ENCODE peak calls at places on chromosome 3, in ten cellular contexts. Y, V, P, B, G, Z, A, D, L and W are unnamed samples.

GRCh38 chr3:8981296-8981695 is 18.0 kb upstream of the RAD18 start:
- DNase-seq in Y (no peak), V (no peak), P (no peak), B (no peak), G (no peak), Z (no peak), A (no peak), D (no peak), L (no peak), W (no peak)

GRCh38 chr3:119304201-119304713 is 10.1 kb downstream of the ARHGAP31 start:
- DNase-seq in Y (no peak), V (no peak), P (no peak), B (no peak), G (peak; percentile 57), Z (no peak), A (peak; percentile 4), D (no peak), L (no peak), W (no peak)

GRCh38 chr3:130661116-130661515 is 85.5 kb downstream of the PIK3R4 start:
- DNase-seq in Y (no peak), V (no peak), P (no peak), B (no peak), G (no peak), Z (no peak), A (no peak), D (no peak), L (no peak), W (no peak)

GRCh38 chr3:62332771-62333381 is 40.5 kb downstream of the FEZF2 start:
- DNase-seq in Y (no peak), V (no peak), P (no peak), B (no peak), G (no peak), Z (no peak), A (peak; percentile 57), D (no peak), L (no peak), W (no peak)

GRCh38 chr3:98814799-98815450 is 51.8 kb downstream of the ST3GAL6 start:
- DNase-seq in Y (no peak), V (no peak), P (no peak), B (no peak), G (no peak), Z (no peak), A (no peak), D (no peak), L (no peak), W (no peak)

GRCh38 chr3:119981386-119981785 is 112.9 kb downstream of the GSK3B start:
- DNase-seq in Y (no peak), V (no peak), P (no peak), B (no peak), G (no peak), Z (no peak), A (no peak), D (no peak), L (no peak), W (no peak)

GRCh38 chr3:39013921-39014509 is 37.7 kb downstream of the SCN11A start:
- DNase-seq in Y (no peak), V (no peak), P (no peak), B (no peak), G (no peak), Z (peak; percentile 69), A (no peak), D (no peak), L (no peak), W (no peak)

GRCh38 chr3:185508330-185508729 is 9.5 kb upstream of the TMEM41A start:
- DNase-seq in Y (no peak), V (no peak), P (no peak), B (no peak), G (no peak), Z (no peak), A (no peak), D (no peak), L (no peak), W (no peak)

GRCh38 chr3:77039606-77040553 is at the start of gene ROBO2:
- DNase-seq in Y (no peak), V (no peak), P (peak; percentile 22), B (peak; percentile 28), G (peak; percentile 89), Z (no peak), A (no peak), D (peak; percentile 42), L (peak; percentile 41), W (no peak)

GRCh38 chr3:133369041-133369440 is 30.8 kb upstream of the BFSP2 start:
- DNase-seq in Y (no peak), V (no peak), P (no peak), B (no peak), G (peak; percentile 24), Z (no peak), A (no peak), D (no peak), L (no peak), W (no peak)

GRCh38 chr3:16286161-16286560 is 21.1 kb downstream of the OXNAD1 start:
- DNase-seq in Y (no peak), V (peak; percentile 50), P (no peak), B (no peak), G (no peak), Z (no peak), A (no peak), D (no peak), L (no peak), W (no peak)

GRCh38 chr3:37218206-37218605 is 43.8 kb upstream of the LRRFIP2 start:
- DNase-seq in Y (no peak), V (no peak), P (no peak), B (no peak), G (no peak), Z (no peak), A (no peak), D (no peak), L (no peak), W (no peak)

GRCh38 chr3:170111147-170111771 is 70.3 kb downstream of the PHC3 start:
- DNase-seq in Y (no peak), V (no peak), P (no peak), B (no peak), G (no peak), Z (no peak), A (no peak), D (no peak), L (no peak), W (no peak)

GRCh38 chr3:136546718-136547117 is 205.5 kb downstream of the STAG1 start:
- DNase-seq in Y (no peak), V (no peak), P (no peak), B (no peak), G (no peak), Z (no peak), A (no peak), D (no peak), L (no peak), W (no peak)

GRCh38 chr3:141328286-141329166 is 39.8 kb upstream of the ZBTB38 start:
- DNase-seq in Y (peak; percentile 68), V (no peak), P (no peak), B (no peak), G (no peak), Z (no peak), A (no peak), D (no peak), L (no peak), W (no peak)

GRCh38 chr3:18825586-18826157 is 322.6 kb upstream of the KCNH8 start:
- DNase-seq in Y (no peak), V (no peak), P (no peak), B (no peak), G (no peak), Z (no peak), A (no peak), D (no peak), L (no peak), W (no peak)

GRCh38 chr3:139988472-139988871 is 53.5 kb downstream of the CLSTN2 start:
- DNase-seq in Y (no peak), V (no peak), P (no peak), B (no peak), G (no peak), Z (no peak), A (no peak), D (no peak), L (no peak), W (no peak)
- H3K4me3 ChIP-seq in Y (no peak overlapping the region), V (no peak overlapping the region), P (no peak overlapping the region), B (no peak overlapping the region), G (no peak overlapping the region), Z (no peak overlapping the region), A (no peak overlapping the region), D (no peak overlapping the region), L (no peak overlapping the region), W (no peak overlapping the region)

DNA sequence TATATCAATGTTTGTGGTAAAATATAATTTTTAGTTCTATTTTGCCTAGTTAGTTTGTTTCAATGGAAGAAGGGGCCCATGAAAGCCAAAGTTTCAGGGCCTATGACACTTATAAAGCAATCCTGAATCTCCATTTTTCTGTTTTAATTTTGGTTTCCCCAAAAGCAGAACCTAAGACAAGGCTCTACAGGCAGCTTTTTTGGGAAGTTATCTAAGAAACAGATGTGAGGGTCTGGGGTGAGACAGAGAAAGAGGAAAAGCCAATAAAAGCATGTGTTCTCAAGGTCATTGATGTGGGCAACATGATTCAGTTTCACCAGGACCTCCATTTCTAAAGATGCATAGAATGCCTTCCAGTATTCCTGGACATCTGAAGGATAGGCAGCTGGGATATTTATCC is 598.5 kb downstream of the PDCD6IP start:
- DNase-seq in Y (no peak), V (no peak), P (no peak), B (no peak), G (no peak), Z (no peak), A (no peak), D (no peak), L (no peak), W (no peak)
- H3K9me3 ChIP-seq in Y (no peaks in the 10 kb centered on the region), V (no peaks in the 10 kb centered on the region), P (no peaks in the 10 kb centered on the region), B (peaks cover 3% of the 10 kb centered on the region), G (peaks cover 9% of the 10 kb centered on the region), Z (peaks cover 5% of the 10 kb centered on the region), A (no peaks in the 10 kb centered on the region), D (no peaks in the 10 kb centered on the region), L (no peaks in the 10 kb centered on the region), W (peaks cover 3% of the 10 kb centered on the region)

DNA sequence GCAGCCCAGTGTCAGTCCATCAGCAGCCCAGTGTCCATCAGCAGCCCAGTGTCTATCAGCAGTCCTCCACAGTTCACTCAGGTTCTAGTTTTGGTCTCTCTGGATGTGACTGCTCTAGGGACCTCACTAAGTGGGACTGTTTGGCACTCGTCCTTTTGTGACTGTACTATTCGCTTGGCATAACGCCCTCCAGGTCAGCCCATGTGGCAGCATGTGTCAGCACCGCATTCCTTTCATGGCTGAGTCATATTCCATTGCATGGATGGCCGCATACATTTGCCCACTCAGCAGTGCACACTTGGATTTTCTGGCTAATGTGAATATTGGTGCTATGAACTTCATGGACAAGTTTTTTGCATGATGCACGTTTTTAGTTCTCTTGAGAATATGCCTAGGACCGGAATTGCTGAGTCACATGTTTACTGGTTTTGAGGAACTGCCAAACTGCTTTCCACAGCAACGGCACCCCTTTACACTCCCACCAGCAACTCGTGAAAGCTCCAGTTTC is 16.4 kb downstream of the CHST13 start:
- DNase-seq in Y (no peak), V (no peak), P (peak; percentile 26), B (peak; percentile 59), G (peak; percentile 36), Z (no peak), A (no peak), D (peak; percentile 22), L (peak; percentile 45), W (peak; percentile 71)
- H3K4me3 ChIP-seq in Y (no peak overlapping the region), V (no peak overlapping the region), P (no peak overlapping the region), B (no peak overlapping the region), G (no peak overlapping the region), Z (no peak overlapping the region), A (no peak overlapping the region), D (no peak overlapping the region), L (no peak overlapping the region), W (no peak overlapping the region)

DNA sequence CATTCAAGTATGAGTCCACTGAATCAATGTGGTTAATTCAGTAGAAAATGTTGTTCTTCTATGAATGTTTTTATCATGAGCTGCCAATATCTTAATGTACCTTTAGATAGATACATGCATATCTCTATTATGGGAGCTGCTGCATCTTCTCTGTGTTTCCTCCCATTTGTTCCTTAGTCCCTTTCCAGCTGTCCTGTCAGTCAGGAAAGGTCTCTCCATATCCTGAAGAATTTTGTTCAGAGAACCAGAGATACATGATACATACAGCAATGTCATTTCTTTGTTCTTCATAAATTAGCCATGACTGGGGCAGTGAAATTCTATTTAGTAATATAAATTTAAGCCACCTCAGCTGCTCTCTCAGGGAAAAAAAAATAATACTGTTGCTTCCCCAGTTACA is 103.7 kb downstream of the P3H2 start:
- DNase-seq in Y (no peak), V (no peak), P (no peak), B (no peak), G (no peak), Z (no peak), A (no peak), D (no peak), L (no peak), W (no peak)
- H3K9me3 ChIP-seq in Y (no peaks in the 10 kb centered on the region), V (no peaks in the 10 kb centered on the region), P (no peaks in the 10 kb centered on the region), B (no peaks in the 10 kb centered on the region), G (no peaks in the 10 kb centered on the region), Z (no peaks in the 10 kb centered on the region), A (no peaks in the 10 kb centered on the region), D (no peaks in the 10 kb centered on the region), L (no peaks in the 10 kb centered on the region), W (no peaks in the 10 kb centered on the region)